ENCODE peak calls at places on chromosomes 1 and 21, in five cellular contexts. Y is stimulated activated CD4-positive, alpha-beta T cell treated with anti-CD3 and anti-CD28 coated beads, TNF-alpha, amount 100 ng/mL, for 48 hours; Q is effector memory CD8-positive, alpha-beta T cell; L is RPMI8226; A is endothelial cell. U is an unnamed sample.
A peak's percentile ranks its signal among the peaks of the same experiment; 100 is the strongest.

GRCh38 chr1:22184892-22185612 is 42.2 kb upstream of the WNT4 start:
- DNase-seq in A (peak; percentile 45), Y (no peak), Q (no peak), L (no peak), U (no peak)

GRCh38 chr1:26959722-26960624 is at the start of gene KDF1:
- DNase-seq in Y (no peak), L (peak; percentile 91), Q (peak; percentile 45), A (no peak), U (peak; percentile 60)

GRCh38 chr21:27681841-27682240 is 715.0 kb upstream of the ADAMTS5 start:
- DNase-seq in Y (no peak), Q (no peak), L (no peak), A (no peak), U (no peak)

GRCh38 chr1:9888886-9889285 is 21.2 kb downstream of the CTNNBIP1 start:
- DNase-seq in A (no peak), Q (no peak), L (no peak), Y (no peak), U (no peak)

GRCh38 chr1:97919568-97920261 is 1.1 kb downstream of the DPYD start:
- DNase-seq in Q (no peak), Y (no peak), L (peak; percentile 3), A (no peak), U (peak; percentile 30)

GRCh38 chr21:29163381-29164115 is 33.1 kb downstream of the MAP3K7CL start:
- DNase-seq in L (no peak), Q (no peak), A (no peak), Y (no peak), U (no peak)

GRCh38 chr1:53715478-53715877 is 23.5 kb downstream of the GLIS1 start:
- DNase-seq in A (peak; percentile 78), L (peak; percentile 53), Q (no peak), Y (no peak), U (no peak)

GRCh38 chr21:19322360-19322759 is 918.8 kb upstream of the TMPRSS15 start:
- DNase-seq in L (no peak), Y (no peak), A (no peak), Q (no peak), U (no peak)

GRCh38 chr1:245704765-245705164 is 550.0 kb downstream of the KIF26B start:
- DNase-seq in Y (no peak), L (no peak), A (no peak), Q (no peak), U (no peak)

GRCh38 chr1:236307437-236307836 is 25.7 kb upstream of the ERO1B start:
- DNase-seq in Y (no peak), Q (no peak), L (no peak), A (no peak), U (no peak)

GRCh38 chr21:28663111-28663693 is 329.5 kb downstream of the LTN1 start:
- DNase-seq in Q (no peak), Y (no peak), L (no peak), A (no peak), U (no peak)

GRCh38 chr1:206508956-206509355 is 1.6 kb downstream of the RASSF5 start:
- DNase-seq in A (no peak), L (no peak), Y (no peak), Q (no peak), U (no peak)

GRCh38 chr1:248924696-248925532 is 18.9 kb downstream of the PGBD2 start:
- DNase-seq in Y (peak; percentile 43), Q (peak; percentile 56), L (peak; percentile 83), A (no peak), U (peak; percentile 63)

GRCh38 chr21:28538987-28539622 is 453.6 kb downstream of the LTN1 start:
- DNase-seq in Y (no peak), L (no peak), A (no peak), Q (no peak), U (no peak)

GRCh38 chr1:81452693-81453344 is 347.9 kb upstream of the ADGRL2 start:
- DNase-seq in Y (no peak), A (no peak), L (no peak), Q (no peak), U (no peak)

GRCh38 chr21:29196021-29196663 is 65.7 kb downstream of the MAP3K7CL start:
- DNase-seq in Y (peak; percentile 59), Q (peak; percentile 18), L (peak; percentile 90), A (no peak), U (peak; percentile 81)

GRCh38 chr1:157104598-157105293 is 5.1 kb upstream of the ETV3L start:
- DNase-seq in Q (no peak), Y (no peak), A (no peak), L (no peak), U (no peak)

GRCh38 chr1:19643602-19644419 is at the start of gene NBL1:
- DNase-seq in Y (no peak), A (no peak), Q (peak; percentile 70), L (peak; percentile 54), U (peak; percentile 72)